ENCODE peak calls at places on chromosomes 2 and 18, in five cellular contexts. J is amniotic epithelial cell, I is cardiac fibroblast, G is amniotic stem cell, T is memory B cell. Q is an unnamed sample.
A peak's percentile ranks its signal among the peaks of the same experiment; 100 is the strongest.

GRCh38 chr2:69383178-69383812 is 3.7 kb downstream of the GFPT1 start:
- DNase-seq in J (no peak), I (no peak), G (no peak), T (no peak), Q (no peak)

GRCh38 chr2:159035790-159036411 is 67.5 kb downstream of the TANC1 start:
- DNase-seq in T (no peak), G (no peak), I (peak; percentile 59), J (peak; percentile 84), Q (no peak)

GRCh38 chr2:176814740-176815367 is 397.7 kb upstream of the HNRNPA3 start:
- DNase-seq in I (peak; percentile 23), G (peak; percentile 3), J (peak; percentile 20), T (no peak), Q (no peak)

GRCh38 chr18:58228762-58229161 is 184.7 kb downstream of the NEDD4L start:
- DNase-seq in I (no peak), G (no peak), J (no peak), T (no peak), Q (no peak)

GRCh38 chr2:72825271-72826155 is at the start of gene EXOC6B:
- DNase-seq in T (peak; percentile 78), I (peak; percentile 92), G (peak; percentile 68), J (peak; percentile 86), Q (peak; percentile 92)

GRCh38 chr18:67266591-67267237 is 249.8 kb downstream of the DSEL start:
- DNase-seq in T (no peak), I (peak; percentile 73), J (peak; percentile 61), G (peak; percentile 3), Q (no peak)

GRCh38 chr2:74760875-74761630 is 72.9 kb upstream of the HK2 start:
- DNase-seq in G (no peak), T (no peak), J (no peak), I (no peak), Q (no peak)

GRCh38 chr2:177143444-177143843 is 69.2 kb upstream of the HNRNPA3 start:
- DNase-seq in G (no peak), I (peak; percentile 54), T (no peak), J (peak; percentile 76), Q (no peak)

GRCh38 chr2:54331095-54331835 is 75.2 kb upstream of the TSPYL6 start:
- DNase-seq in G (no peak), J (no peak), I (no peak), T (peak; percentile 29), Q (no peak)

GRCh38 chr18:59945544-59945943 is 45.7 kb downstream of the PMAIP1 start:
- DNase-seq in J (no peak), T (no peak), I (no peak), G (no peak), Q (no peak)

GRCh38 chr18:2150566-2150965 is 420.7 kb downstream of the METTL4 start:
- DNase-seq in T (no peak), I (no peak), G (no peak), J (no peak), Q (no peak)

Q was measured in right atrium auricular region.